ENCODE peak calls at places on chromosomes 2 and 18, in nine cellular contexts. G is EL; P is activated CD4-positive, alpha-beta T cell treated with anti-CD3 and anti-CD28 coated beads, Interleukin-2, amount 10 ng/mL, durations not matched to agents 24 days and 14 days; Z is IMR-90; Y is A172; H is activated T-cell treated with anti-CD3 and anti-CD28 coated beads, Interleukin-2, amount 50 U/mL, for 48 hours; V is non-pigmented ciliary epithelial cell; C is AG04449; M is nephron progenitor cell. O is an unnamed sample.

GRCh38 chr18:48676756-48677368 is 138.0 kb downstream of the CTIF start:
- DNase-seq in G (peak), P (peak), Z (peak), Y (peak), H (peak), V (no peak), C (no peak), M (peak), O (peak)

GRCh38 chr2:71458413-71459083 is 5.2 kb downstream of the DYSF start:
- DNase-seq in G (peak), P (no peak), Z (peak), Y (peak), H (no peak), V (peak), C (no peak), M (no peak), O (no peak)

GRCh38 chr18:51195602-51196115 is 1.8 kb downstream of the MEX3C start:
- DNase-seq in G (peak), P (peak), Z (peak), Y (peak), H (peak), V (peak), C (no peak), M (peak), O (peak)

GRCh38 chr2:177727577-177728351 is 335.2 kb downstream of the AGPS start:
- DNase-seq in G (no peak), P (no peak), Z (no peak), Y (peak), H (no peak), V (no peak), C (no peak), M (no peak), O (no peak)

GRCh38 chr2:141554810-141555209 is 576.0 kb downstream of the LRP1B start:
- DNase-seq in G (peak), P (no peak), Z (peak), Y (peak), H (no peak), V (peak), C (no peak), M (peak), O (peak)

GRCh38 chr18:59123588-59124369 is 15.9 kb upstream of the SEC11C start:
- DNase-seq in G (peak), P (no peak), Z (peak), Y (peak), H (peak), V (peak), C (peak), M (no peak), O (no peak)

GRCh38 chr18:10798727-10799435 is 273.1 kb downstream of the NAPG start:
- DNase-seq in G (peak), P (no peak), Z (peak), Y (peak), H (no peak), V (peak), C (no peak), M (no peak), O (peak)

GRCh38 chr2:188132385-188132784 is 159.3 kb upstream of the GULP1 start:
- DNase-seq in G (no peak), P (no peak), Z (no peak), Y (no peak), H (no peak), V (no peak), C (no peak), M (no peak), O (no peak)

GRCh38 chr2:8676191-8676914 is 5.5 kb upstream of the ID2 start:
- DNase-seq in G (peak), P (peak), Z (peak), Y (peak), H (no peak), V (no peak), C (no peak), M (peak), O (peak)

GRCh38 chr18:49880656-49881055 is 67.3 kb upstream of the ACAA2 start:
- DNase-seq in G (no peak), P (no peak), Z (no peak), Y (no peak), H (no peak), V (no peak), C (no peak), M (no peak), O (no peak)

GRCh38 chr2:142989276-142990204 is 112.1 kb downstream of the KYNU start:
- DNase-seq in G (peak), P (no peak), Z (peak), Y (peak), H (no peak), V (no peak), C (no peak), M (no peak), O (peak)

GRCh38 chr18:76005632-76006031 is 489.4 kb downstream of the ZNF516 start:
- DNase-seq in G (no peak), P (no peak), Z (no peak), Y (no peak), H (no peak), V (no peak), C (no peak), M (no peak), O (no peak)

GRCh38 chr2:222038086-222038802 is 260.6 kb downstream of the PAX3 start:
- DNase-seq in G (peak), P (no peak), Z (peak), Y (peak), H (no peak), V (peak), C (no peak), M (no peak), O (peak)